ENCODE peak calls at places on chromosomes 6 and 20, in nine cellular contexts. T is pancreas, S is esophagus muscularis mucosa, R is psoas muscle, X is hepatocyte, O is tibial nerve, F is fibroblast of lung, D is thoracic aorta, Z is heart left ventricle. E is an unnamed sample.

GRCh38 chr6:116101298-116101718 is 655 bp downstream of the NT5DC1 start:
- DNase-seq in T (no peak), X (no peak), D (peak; percentile 28), F (no peak), R (no peak), O (peak; percentile 45), Z (no peak), S (no peak), E (no peak)

GRCh38 chr20:45771182-45771759 is 20.4 kb downstream of the WFDC3 start:
- DNase-seq in Z (peak; percentile 74), R (peak; percentile 86), F (peak; percentile 60), X (peak; percentile 88), O (peak; percentile 78), S (no peak), T (peak; percentile 66), D (no peak), E (peak; percentile 86)

GRCh38 chr6:37435373-37435772 is 2.4 kb downstream of the CMTR1 start:
- DNase-seq in F (no peak), Z (no peak), X (no peak), S (no peak), T (no peak), R (no peak), O (no peak), D (no peak), E (no peak)

GRCh38 chr20:43681991-43682410 is 15.1 kb downstream of the MYBL2 start:
- DNase-seq in F (no peak), R (no peak), Z (no peak), S (no peak), X (no peak), D (no peak), O (no peak), T (peak; percentile 41), E (no peak)

GRCh38 chr6:127959869-127960268 is 59.0 kb upstream of the THEMIS start:
- DNase-seq in X (no peak), F (no peak), R (no peak), S (no peak), T (no peak), D (no peak), Z (no peak), O (no peak), E (no peak)

GRCh38 chr6:109892451-109893435 is 85.4 kb upstream of the GPR6 start:
- DNase-seq in T (peak; percentile 68), X (peak; percentile 59), R (no peak), Z (no peak), S (no peak), F (no peak), O (no peak), D (no peak), E (no peak)

GRCh38 chr6:41462980-41463930 is 82.9 kb upstream of the FOXP4 start:
- DNase-seq in Z (peak; percentile 69), S (no peak), X (peak; percentile 77), D (peak; percentile 54), R (peak; percentile 76), F (peak; percentile 73), T (peak; percentile 71), O (peak; percentile 60), E (peak; percentile 88)

GRCh38 chr6:17283074-17283473 is 1.9 kb downstream of the RBM24 start:
- DNase-seq in T (no peak), X (no peak), S (no peak), O (no peak), F (no peak), Z (no peak), D (no peak), R (no peak), E (no peak)

GRCh38 chr20:58432190-58432954 is 43.3 kb downstream of the VAPB start:
- DNase-seq in F (no peak), R (no peak), T (no peak), S (no peak), O (no peak), D (no peak), X (no peak), Z (no peak), E (no peak)

GRCh38 chr6:159321267-159321666 is 152.1 kb downstream of the FNDC1 start:
- DNase-seq in Z (no peak), T (no peak), X (no peak), D (no peak), O (no peak), S (no peak), F (no peak), R (no peak), E (no peak)

GRCh38 chr20:3244613-3245012 is 5.6 kb upstream of the SLC4A11 start:
- DNase-seq in T (no peak), F (no peak), O (no peak), R (no peak), Z (no peak), X (no peak), S (no peak), D (no peak), E (no peak)

GRCh38 chr6:38996676-38997075 is 51.9 kb upstream of the GLP1R start:
- DNase-seq in Z (peak; percentile 18), F (no peak), T (no peak), D (no peak), R (no peak), O (no peak), X (no peak), S (no peak), E (no peak)

GRCh38 chr20:12967932-12968331 is 40.8 kb upstream of the SPTLC3 start:
- DNase-seq in R (no peak), Z (no peak), T (no peak), D (no peak), S (no peak), X (no peak), O (no peak), F (no peak), E (no peak)

GRCh38 chr20:9306521-9306920 is 207.9 kb upstream of the LAMP5 start:
- DNase-seq in D (no peak), Z (no peak), S (no peak), X (peak; percentile 20), T (no peak), R (no peak), O (no peak), F (peak; percentile 49), E (no peak)

GRCh38 chr6:138503881-138504680 is 4.8 kb upstream of the NHSL1 start:
- DNase-seq in S (no peak), T (no peak), O (no peak), Z (no peak), R (no peak), X (peak; percentile 49), D (no peak), F (no peak), E (no peak)

GRCh38 chr6:1817033-1817761 is 207.5 kb downstream of the FOXC1 start:
- DNase-seq in S (no peak), R (no peak), Z (no peak), D (no peak), F (peak; percentile 82), X (no peak), O (no peak), T (no peak), E (no peak)

GRCh38 chr20:62616728-62617621 is 25.3 kb upstream of the SLCO4A1 start:
- DNase-seq in Z (peak; percentile 75), F (peak; percentile 45), R (peak; percentile 88), O (no peak), S (no peak), X (peak; percentile 91), D (no peak), T (no peak), E (peak; percentile 87)

GRCh38 chr6:153208706-153209105 is 77.6 kb upstream of the RGS17 start:
- DNase-seq in Z (peak; percentile 50), R (no peak), S (no peak), X (no peak), O (no peak), T (no peak), D (no peak), F (no peak), E (no peak)

GRCh38 chr6:33894438-33894837 is 90.6 kb upstream of the MLN start:
- DNase-seq in X (no peak), D (no peak), T (no peak), Z (no peak), F (peak; percentile 50), R (no peak), S (no peak), O (no peak), E (no peak)

GRCh38 chr20:57315083-57315963 is 14.3 kb upstream of the SPO11 start:
- DNase-seq in S (no peak), D (no peak), F (no peak), R (no peak), O (no peak), X (no peak), Z (no peak), T (no peak), E (no peak)
- H3K4me3 ChIP-seq in S (no peak overlapping the region), D (no peak overlapping the region), F (no peak overlapping the region), R (no peak overlapping the region), O (no peak overlapping the region), X (no peak overlapping the region), Z (no peak overlapping the region), T (no peak overlapping the region), E (no peak overlapping the region)

GRCh38 chr6:157832250-157832967 is 9.4 kb downstream of the SNX9 start:
- DNase-seq in Z (no peak), S (no peak), T (no peak), F (peak; percentile 55), R (no peak), O (no peak), D (no peak), X (no peak), E (no peak)
- H3K27ac ChIP-seq in Z (no peak overlapping the region), S (no peak overlapping the region), T (no peak overlapping the region), F (peak overlapping the region; percentile 18), R (no peak overlapping the region), O (no peak overlapping the region), D (no peak overlapping the region), X (no peak overlapping the region), E (no peak overlapping the region)

GRCh38 chr20:24998121-24998520 is 5.6 kb upstream of the APMAP start:
- DNase-seq in X (no peak), T (no peak), D (no peak), O (no peak), S (no peak), F (no peak), R (peak; percentile 19), Z (peak; percentile 10), E (no peak)
- TF ChIP-seq CTCF in X (no peak), T (no peak), D (no peak), O (no peak), S (no peak), F (no peak), R (no peak), Z (no peak), E (no peak)

DNA sequence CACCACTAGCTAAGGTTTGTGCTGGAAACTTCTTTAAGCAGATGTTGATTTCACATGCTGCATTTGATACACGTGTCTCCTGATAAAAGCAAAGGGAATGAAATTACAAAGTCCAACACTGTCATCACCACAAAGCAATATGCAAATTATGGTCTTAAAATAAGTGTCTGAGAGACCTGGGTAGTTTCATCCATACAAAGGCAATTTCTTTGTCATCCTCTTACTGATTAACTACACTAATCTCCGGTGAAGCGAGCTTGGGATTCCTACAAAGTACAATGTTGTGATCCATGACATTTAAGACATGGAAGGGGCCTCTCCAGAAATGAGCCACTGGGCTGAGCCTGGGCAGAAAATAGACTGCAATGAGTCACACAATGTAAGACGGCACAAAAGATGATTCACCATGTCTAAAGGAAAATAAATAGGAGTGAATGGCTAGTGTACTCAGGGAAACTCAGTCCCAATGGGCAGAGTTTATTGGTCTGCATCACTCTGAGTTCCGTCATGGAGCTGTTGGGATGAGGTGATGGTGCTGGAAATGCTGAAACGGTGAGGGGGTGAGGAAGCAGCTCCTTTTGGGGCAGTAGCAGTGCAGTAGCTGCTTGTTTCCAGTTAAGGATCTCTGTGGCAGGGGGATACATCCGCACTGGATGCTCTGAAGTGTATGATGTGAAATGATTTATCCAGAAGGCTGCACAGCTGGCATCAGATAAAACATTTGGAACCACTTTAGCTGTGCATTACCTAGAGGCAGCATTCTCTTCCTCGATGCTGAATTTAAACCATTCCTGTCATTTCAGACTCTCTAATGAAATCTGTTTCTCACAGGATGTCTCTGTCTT is 103.3 kb downstream of the IBTK start:
- DNase-seq in F (peak; percentile 98), D (peak; percentile 31), X (peak; percentile 81), Z (peak; percentile 43), T (peak; percentile 20), O (no peak), S (no peak), R (no peak), E (no peak)
- H3K4me3 ChIP-seq in F (peak overlapping the region; percentile 7), D (peak overlapping the region; percentile 57), X (no peak overlapping the region), Z (no peak overlapping the region), T (no peak overlapping the region), O (no peak overlapping the region), S (no peak overlapping the region), R (no peak overlapping the region), E (no peak overlapping the region)

E was measured in upper lobe of right lung.